ENCODE peak calls at places on chromosomes 7 and 10, in six cellular contexts. X, Z, F, L, P and T are unnamed samples.

GRCh38 chr7:1845536-1846311 is 175.6 kb downstream of the ELFN1 start:
- DNase-seq in X (no peak), Z (no peak), F (no peak), L (peak), P (no peak), T (no peak)

GRCh38 chr10:79505771-79506351 is 6.5 kb upstream of the EIF5AL1 start:
- DNase-seq in X (no peak), Z (no peak), F (no peak), L (no peak), P (no peak), T (no peak)

GRCh38 chr10:54470324-54470631 is 330.8 kb downstream of the PCDH15 start:
- DNase-seq in X (no peak), Z (no peak), F (no peak), L (no peak), P (no peak), T (no peak)

GRCh38 chr10:29317027-29317420 is 28.2 kb downstream of the LYZL1 start:
- DNase-seq in X (no peak), Z (no peak), F (peak), L (no peak), P (peak), T (no peak)

GRCh38 chr10:77220150-77220549 is 417.5 kb downstream of the KCNMA1 start:
- DNase-seq in X (no peak), Z (no peak), F (no peak), L (no peak), P (no peak), T (no peak)

GRCh38 chr10:121813211-121813812 is 114.5 kb downstream of the ATE1 start:
- DNase-seq in X (no peak), Z (no peak), F (peak), L (no peak), P (peak), T (no peak)

GRCh38 chr10:51832652-51833383 is 133.4 kb upstream of the CSTF2T start:
- DNase-seq in X (no peak), Z (peak), F (peak), L (no peak), P (peak), T (peak)

GRCh38 chr10:99431190-99431549 is 746 bp upstream of the GOT1 start:
- DNase-seq in X (peak), Z (no peak), F (no peak), L (peak), P (peak), T (no peak)

GRCh38 chr10:69780070-69780469 is 21.6 kb upstream of the COL13A1 start:
- DNase-seq in X (no peak), Z (no peak), F (no peak), L (no peak), P (no peak), T (no peak)

GRCh38 chr10:97889461-97890265 is 40.0 kb downstream of the GOLGA7B start:
- DNase-seq in X (peak), Z (no peak), F (peak), L (no peak), P (peak), T (peak)

GRCh38 chr10:121087129-121087528 is 236.0 kb downstream of the WDR11 start:
- DNase-seq in X (no peak), Z (no peak), F (no peak), L (no peak), P (no peak), T (no peak)

GRCh38 chr10:4333474-4333894 is 492.5 kb upstream of the AKR1E2 start:
- DNase-seq in X (no peak), Z (no peak), F (no peak), L (no peak), P (no peak), T (no peak)

GRCh38 chr10:78623577-78624215 is 445.1 kb upstream of the ZMIZ1 start:
- DNase-seq in X (no peak), Z (peak), F (peak), L (peak), P (peak), T (peak)

GRCh38 chr7:768881-769504 is 41.9 kb upstream of the PRKAR1B start:
- DNase-seq in X (peak), Z (no peak), F (no peak), L (peak), P (peak), T (peak)

GRCh38 chr10:102675887-102676616 is 31.8 kb downstream of the TRIM8 start:
- DNase-seq in X (no peak), Z (peak), F (no peak), L (no peak), P (peak), T (peak)

GRCh38 chr10:102673961-102674511 is 29.8 kb downstream of the TRIM8 start:
- DNase-seq in X (peak), Z (no peak), F (peak), L (peak), P (peak), T (peak)

GRCh38 chr10:102676916-102677315 is 32.6 kb downstream of the TRIM8 start:
- DNase-seq in X (peak), Z (no peak), F (no peak), L (no peak), P (no peak), T (no peak)

GRCh38 chr10:102674566-102674965 is 30.3 kb downstream of the TRIM8 start:
- DNase-seq in X (peak), Z (no peak), F (no peak), L (no peak), P (no peak), T (no peak)

DNA sequence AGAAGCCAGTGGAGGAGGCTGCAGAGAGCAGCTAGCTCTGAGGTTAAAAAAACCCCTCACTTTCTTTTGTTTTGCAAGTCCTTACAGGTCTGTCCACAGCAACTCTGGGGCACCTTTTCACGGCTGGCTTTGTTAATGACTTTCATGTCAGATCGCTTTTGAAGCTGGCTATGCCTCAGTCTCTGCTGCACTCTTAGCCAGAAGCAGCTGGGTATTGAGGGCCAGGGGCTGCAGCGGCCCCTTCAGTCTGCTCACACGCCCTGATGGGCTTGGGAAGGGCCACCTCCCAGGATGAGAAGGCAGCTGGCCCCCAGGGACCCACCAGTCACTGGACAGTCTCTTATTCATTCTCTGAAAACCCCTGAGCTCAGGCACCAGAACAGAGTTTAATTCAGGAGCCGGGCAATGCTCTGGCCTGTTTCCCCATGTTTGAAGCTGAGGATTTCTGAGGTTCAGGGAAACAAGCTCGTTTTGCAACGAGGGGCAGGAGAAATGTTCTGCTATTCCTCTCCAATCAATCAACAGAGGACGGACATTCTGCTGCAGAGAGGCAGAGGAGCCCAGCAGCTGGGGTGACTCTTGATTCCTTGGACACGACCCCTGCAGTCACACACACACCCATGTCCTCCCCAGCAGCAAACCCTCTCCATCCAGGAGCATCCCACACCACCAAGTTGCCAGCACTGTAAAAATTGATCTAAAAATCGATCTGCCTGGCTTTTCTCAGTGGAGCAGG is 31.0 kb downstream of the TRIM8 start:
- DNase-seq in X (peak), Z (no peak), F (no peak), L (no peak), P (no peak), T (no peak)
- H3K4me3 ChIP-seq in X (no peak), Z (no peak), F (no peak), L (no peak), P (no peak), T (no peak)

GRCh38 chr10:17021661-17022060 is 108.0 kb downstream of the CUBN start:
- DNase-seq in X (peak), Z (no peak), F (no peak), L (no peak), P (no peak), T (no peak)
- H3K4me3 ChIP-seq in X (no peak), Z (no peak), F (no peak), L (no peak), P (no peak), T (no peak)

GRCh38 chr7:135206887-135207738 is 4.2 kb downstream of the WDR91 start:
- DNase-seq in X (no peak), Z (no peak), F (no peak), L (no peak), P (no peak), T (no peak)
- H3K4me3 ChIP-seq in X (no peak), Z (no peak), F (no peak), L (no peak), P (no peak), T (no peak)

GRCh38 chr10:112393341-112393740 is 19.4 kb downstream of the ACSL5 start:
- DNase-seq in X (no peak), Z (no peak), F (no peak), L (no peak), P (no peak), T (no peak)

GRCh38 chr10:112389147-112389822 is 15.4 kb downstream of the ACSL5 start:
- DNase-seq in X (no peak), Z (no peak), F (peak), L (no peak), P (peak), T (peak)

GRCh38 chr10:112393827-112394226 is 19.9 kb downstream of the ACSL5 start:
- DNase-seq in X (no peak), Z (no peak), F (no peak), L (no peak), P (no peak), T (no peak)

GRCh38 chr10:112388548-112388947 is 14.6 kb downstream of the ACSL5 start:
- DNase-seq in X (no peak), Z (no peak), F (no peak), L (no peak), P (no peak), T (no peak)

DNA sequence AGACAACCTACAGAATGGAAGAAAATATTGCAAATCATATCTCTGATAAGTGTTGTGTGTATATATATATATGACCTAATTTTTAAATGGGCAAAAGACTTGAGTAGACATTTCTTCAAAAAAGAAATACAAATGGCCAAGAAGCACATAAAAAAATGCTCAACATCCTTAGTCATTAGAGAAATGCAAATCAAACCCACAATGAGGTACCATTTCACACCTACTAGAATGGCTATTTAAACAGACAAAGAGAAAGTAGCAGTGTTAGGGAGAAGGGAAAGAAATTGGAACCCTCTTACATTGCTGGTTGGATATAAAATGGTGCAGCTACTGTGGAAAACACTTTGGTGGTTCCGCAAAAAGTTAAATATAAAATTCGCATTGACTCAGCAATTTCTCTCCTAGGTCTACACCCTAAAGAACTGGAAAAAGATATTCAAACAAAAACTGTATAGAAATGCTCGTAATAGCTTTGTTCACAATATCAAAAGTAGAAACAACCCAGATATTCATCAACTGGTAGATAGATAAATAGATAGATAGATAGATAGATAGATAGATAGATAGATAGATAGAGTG is 16.3 kb downstream of the ACSL5 start:
- DNase-seq in X (no peak), Z (no peak), F (no peak), L (no peak), P (no peak), T (no peak)
- H3K4me3 ChIP-seq in X (no peak), Z (no peak), F (no peak), L (no peak), P (no peak), T (no peak)

DNA sequence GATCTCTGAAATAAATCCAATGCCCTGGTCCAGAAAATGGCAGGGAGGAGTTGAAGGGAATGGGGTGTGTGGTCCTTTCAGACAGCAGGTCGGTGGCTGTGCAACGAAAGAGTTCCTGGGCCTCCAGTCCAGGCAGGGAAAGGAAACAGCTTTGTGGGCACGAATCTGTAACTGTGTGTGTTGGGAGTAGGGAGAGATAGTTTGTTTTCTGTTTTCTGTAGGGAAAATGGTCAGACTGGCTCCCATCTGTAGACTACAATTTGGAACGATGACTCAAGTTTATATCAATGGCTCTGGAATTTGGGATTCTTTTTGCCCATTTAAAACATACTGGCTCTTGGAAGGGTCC is 2.6 kb upstream of the HOXA9 start:
- DNase-seq in X (no peak), Z (no peak), F (no peak), L (no peak), P (no peak), T (no peak)
- H3K4me3 ChIP-seq in X (no peak), Z (peak), F (peak), L (no peak), P (no peak), T (no peak)

GRCh38 chr7:37323912-37324430 is 124.7 kb downstream of the ELMO1 start:
- DNase-seq in X (no peak), Z (no peak), F (no peak), L (no peak), P (no peak), T (no peak)

GRCh38 chr7:37320140-37320839 is 128.4 kb downstream of the ELMO1 start:
- DNase-seq in X (no peak), Z (no peak), F (peak), L (no peak), P (no peak), T (no peak)

GRCh38 chr7:37320840-37321468 is 127.7 kb downstream of the ELMO1 start:
- DNase-seq in X (no peak), Z (no peak), F (no peak), L (no peak), P (no peak), T (no peak)

GRCh38 chr7:37318541-37318940 is 130.1 kb downstream of the ELMO1 start:
- DNase-seq in X (no peak), Z (no peak), F (no peak), L (no peak), P (no peak), T (no peak)

GRCh38 chr7:37322831-37323230 is 125.8 kb downstream of the ELMO1 start:
- DNase-seq in X (no peak), Z (no peak), F (no peak), L (no peak), P (no peak), T (peak)
- H3K4me3 ChIP-seq in X (no peak), Z (no peak), F (no peak), L (no peak), P (no peak), T (no peak)

GRCh38 chr10:6920072-6921019 is 340.3 kb upstream of the PRKCQ start:
- DNase-seq in X (peak), Z (no peak), F (peak), L (peak), P (peak), T (no peak)

GRCh38 chr10:6916601-6917000 is 336.5 kb upstream of the PRKCQ start:
- DNase-seq in X (no peak), Z (no peak), F (no peak), L (no peak), P (no peak), T (no peak)

GRCh38 chr10:6918305-6918704 is 338.2 kb upstream of the PRKCQ start:
- DNase-seq in X (peak), Z (no peak), F (no peak), L (peak), P (no peak), T (no peak)

GRCh38 chr10:6917125-6917524 is 337.0 kb upstream of the PRKCQ start:
- DNase-seq in X (no peak), Z (no peak), F (no peak), L (no peak), P (no peak), T (no peak)

DNA sequence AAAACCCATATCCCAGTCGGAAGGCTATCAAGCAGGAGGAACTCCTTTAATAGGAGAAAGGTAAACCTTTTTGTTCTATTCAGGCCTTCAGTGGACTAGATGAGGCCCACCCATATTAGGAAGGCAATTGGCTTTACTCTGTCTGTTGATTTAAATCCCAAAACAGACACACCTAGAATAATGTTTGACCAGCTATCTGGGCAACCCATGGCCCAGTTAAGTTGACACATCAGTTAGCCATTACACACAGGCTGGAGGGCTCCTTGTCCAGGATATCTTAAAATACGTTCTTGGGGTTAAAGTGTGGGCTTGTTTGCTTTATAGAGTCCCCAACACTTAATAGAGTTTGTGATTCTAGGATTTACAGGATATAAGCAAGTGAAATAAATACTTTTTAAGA is 339.0 kb upstream of the PRKCQ start:
- DNase-seq in X (no peak), Z (no peak), F (no peak), L (no peak), P (no peak), T (no peak)
- H3K4me3 ChIP-seq in X (no peak), Z (no peak), F (no peak), L (no peak), P (no peak), T (no peak)

GRCh38 chr7:27110163-27110976 is 7.9 kb upstream of the HOXA2 start:
- DNase-seq in X (peak), Z (no peak), F (peak), L (peak), P (peak), T (no peak)
- H3K4me3 ChIP-seq in X (peak), Z (no peak), F (no peak), L (no peak), P (no peak), T (no peak)

GRCh38 chr7:114413741-114414140 is 874 bp upstream of the FOXP2 start:
- DNase-seq in X (no peak), Z (no peak), F (no peak), L (no peak), P (no peak), T (no peak)
- H3K4me3 ChIP-seq in X (no peak), Z (no peak), F (no peak), L (no peak), P (no peak), T (no peak)